ENCODE peak calls at places on chromosome 17, in six cellular contexts. R, Q, A, I, C and V are unnamed samples.

GRCh38 chr17:58204796-58205195 is 12.3 kb downstream of the EPX start:
- DNase-seq in R (no peak), Q (no peak), A (no peak), I (no peak), C (no peak), V (no peak)

GRCh38 chr17:37220609-37220953 is 155.2 kb upstream of the C17orf78 start:
- DNase-seq in R (no peak), Q (no peak), A (no peak), I (no peak), C (peak), V (no peak)

GRCh38 chr17:75110307-75110937 is 653 bp downstream of the ARMC7 start:
- DNase-seq in R (peak), Q (peak), A (no peak), I (no peak), C (peak), V (no peak)

GRCh38 chr17:33272438-33272837 is 20.7 kb downstream of the ASIC2 start:
- DNase-seq in R (no peak), Q (no peak), A (no peak), I (no peak), C (no peak), V (no peak)

GRCh38 chr17:50946223-50946890 is 80.2 kb upstream of the TOB1 start:
- DNase-seq in R (no peak), Q (no peak), A (peak), I (no peak), C (no peak), V (no peak)

GRCh38 chr17:36094746-36095145 is 4.8 kb upstream of the CCL3 start:
- DNase-seq in R (no peak), Q (no peak), A (no peak), I (no peak), C (no peak), V (no peak)

GRCh38 chr17:21077286-21077685 is 34.5 kb upstream of the USP22 start:
- DNase-seq in R (no peak), Q (no peak), A (no peak), I (no peak), C (no peak), V (no peak)

GRCh38 chr17:15958484-15958854 is 13.5 kb downstream of the ADORA2B start:
- DNase-seq in R (no peak), Q (no peak), A (no peak), I (no peak), C (no peak), V (no peak)

GRCh38 chr17:74165811-74166365 is 37.6 kb upstream of the RPL38 start:
- DNase-seq in R (no peak), Q (no peak), A (no peak), I (no peak), C (no peak), V (no peak)

GRCh38 chr17:74712756-74713155 is at the start of gene CD300LF:
- DNase-seq in R (no peak), Q (no peak), A (no peak), I (no peak), C (no peak), V (no peak)

GRCh38 chr17:77427471-77427991 is 286.8 kb downstream of the SEC14L1 start:
- DNase-seq in R (no peak), Q (no peak), A (no peak), I (no peak), C (peak), V (no peak)

GRCh38 chr17:60941028-60941427 is 263.4 kb downstream of the BCAS3 start:
- DNase-seq in R (no peak), Q (no peak), A (peak), I (no peak), C (no peak), V (peak)

GRCh38 chr17:28612531-28612930 is 1.5 kb downstream of the RSKR start:
- DNase-seq in R (no peak), Q (no peak), A (no peak), I (no peak), C (no peak), V (no peak)

GRCh38 chr17:76593338-76593737 is 7.7 kb upstream of the ST6GALNAC2 start:
- DNase-seq in R (no peak), Q (no peak), A (no peak), I (no peak), C (peak), V (peak)

GRCh38 chr17:41417576-41418015 is 6.8 kb downstream of the KRT37 start:
- DNase-seq in R (no peak), Q (no peak), A (no peak), I (no peak), C (peak), V (no peak)

GRCh38 chr17:43352579-43352978 is 46.2 kb upstream of the ARL4D start:
- DNase-seq in R (no peak), Q (no peak), A (no peak), I (no peak), C (no peak), V (no peak)

GRCh38 chr17:65750678-65751077 is 189.2 kb upstream of the AXIN2 start:
- DNase-seq in R (peak), Q (peak), A (peak), I (peak), C (peak), V (peak)

GRCh38 chr17:70414275-70414674 is 244.9 kb downstream of the KCNJ2 start:
- DNase-seq in R (no peak), Q (no peak), A (no peak), I (no peak), C (no peak), V (no peak)